ENCODE peak calls at places on chromosome 2, in eight cellular contexts. One of them, this sample, is unnamed.

GRCh38 chr2:240236217-240237111 is 96.0 kb upstream of the OTOS start:
- DNase-seq in left lung: peak; percentile 71
- DNase-seq in heart right ventricle: peak; percentile 80
- DNase-seq in lower lobe of right lung: peak; percentile 48
- DNase-seq in fibroblast of the aortic adventitia: no peak
- DNase-seq in neural progenitor cell: peak; percentile 32
- DNase-seq in mesendoderm: peak; percentile 40
- DNase-seq in uterus: no peak
- DNase-seq in this sample: no peak

GRCh38 chr2:27307545-27308358 is 493 bp downstream of the UCN start:
- DNase-seq in left lung: no peak
- DNase-seq in heart right ventricle: no peak
- DNase-seq in lower lobe of right lung: no peak
- DNase-seq in fibroblast of the aortic adventitia: no peak
- DNase-seq in neural progenitor cell: peak; percentile 58
- DNase-seq in mesendoderm: peak; percentile 44
- DNase-seq in uterus: no peak
- DNase-seq in this sample: no peak

GRCh38 chr2:167833294-167833693 is 414.1 kb downstream of the STK39 start:
- DNase-seq in left lung: no peak
- DNase-seq in heart right ventricle: no peak
- DNase-seq in lower lobe of right lung: no peak
- DNase-seq in fibroblast of the aortic adventitia: no peak
- DNase-seq in neural progenitor cell: no peak
- DNase-seq in mesendoderm: no peak
- DNase-seq in uterus: no peak
- DNase-seq in this sample: no peak

GRCh38 chr2:16881122-16881521 is 215.5 kb upstream of the CYRIA start:
- DNase-seq in left lung: no peak
- DNase-seq in heart right ventricle: no peak
- DNase-seq in lower lobe of right lung: no peak
- DNase-seq in fibroblast of the aortic adventitia: no peak
- DNase-seq in neural progenitor cell: no peak
- DNase-seq in mesendoderm: no peak
- DNase-seq in uterus: no peak
- DNase-seq in this sample: no peak

GRCh38 chr2:20615466-20616241 is 35.2 kb downstream of the HS1BP3 start:
- DNase-seq in left lung: no peak
- DNase-seq in heart right ventricle: peak; percentile 70
- DNase-seq in lower lobe of right lung: peak; percentile 44
- DNase-seq in fibroblast of the aortic adventitia: no peak
- DNase-seq in neural progenitor cell: no peak
- DNase-seq in mesendoderm: no peak
- DNase-seq in uterus: peak; percentile 50
- DNase-seq in this sample: no peak

GRCh38 chr2:202051499-202052161 is 18.0 kb downstream of the FZD7 start:
- DNase-seq in left lung: no peak
- DNase-seq in heart right ventricle: no peak
- DNase-seq in lower lobe of right lung: no peak
- DNase-seq in fibroblast of the aortic adventitia: peak; percentile 76
- DNase-seq in neural progenitor cell: peak; percentile 68
- DNase-seq in mesendoderm: peak; percentile 65
- DNase-seq in uterus: no peak
- DNase-seq in this sample: no peak

GRCh38 chr2:52192656-52193055 is 1160.7 kb upstream of the NRXN1 start:
- DNase-seq in left lung: no peak
- DNase-seq in heart right ventricle: no peak
- DNase-seq in lower lobe of right lung: no peak
- DNase-seq in fibroblast of the aortic adventitia: no peak
- DNase-seq in neural progenitor cell: no peak
- DNase-seq in mesendoderm: peak; percentile 81
- DNase-seq in uterus: no peak
- DNase-seq in this sample: no peak

GRCh38 chr2:156332452-156333273 is at the start of gene NR4A2:
- DNase-seq in left lung: peak; percentile 96
- DNase-seq in heart right ventricle: peak; percentile 91
- DNase-seq in lower lobe of right lung: peak; percentile 94
- DNase-seq in fibroblast of the aortic adventitia: peak; percentile 91
- DNase-seq in neural progenitor cell: peak; percentile 90
- DNase-seq in mesendoderm: peak; percentile 92
- DNase-seq in uterus: peak; percentile 88
- DNase-seq in this sample: no peak

GRCh38 chr2:234853739-234854138 is 98.1 kb upstream of the SH3BP4 start:
- DNase-seq in left lung: no peak
- DNase-seq in heart right ventricle: no peak
- DNase-seq in lower lobe of right lung: no peak
- DNase-seq in fibroblast of the aortic adventitia: peak; percentile 9
- DNase-seq in neural progenitor cell: no peak
- DNase-seq in mesendoderm: no peak
- DNase-seq in uterus: no peak
- DNase-seq in this sample: no peak

GRCh38 chr2:16397681-16398475 is 267.8 kb downstream of the CYRIA start:
- DNase-seq in left lung: no peak
- DNase-seq in heart right ventricle: no peak
- DNase-seq in lower lobe of right lung: no peak
- DNase-seq in fibroblast of the aortic adventitia: no peak
- DNase-seq in neural progenitor cell: no peak
- DNase-seq in mesendoderm: no peak
- DNase-seq in uterus: no peak
- DNase-seq in this sample: no peak

GRCh38 chr2:85589982-85590791 is 5.4 kb upstream of the RNF181 start:
- DNase-seq in left lung: no peak
- DNase-seq in heart right ventricle: peak; percentile 69
- DNase-seq in lower lobe of right lung: peak; percentile 72
- DNase-seq in fibroblast of the aortic adventitia: peak; percentile 100
- DNase-seq in neural progenitor cell: no peak
- DNase-seq in mesendoderm: no peak
- DNase-seq in uterus: no peak
- DNase-seq in this sample: no peak

GRCh38 chr2:231017250-231017636 is 20.1 kb upstream of the C2orf72 start:
- DNase-seq in left lung: no peak
- DNase-seq in heart right ventricle: no peak
- DNase-seq in lower lobe of right lung: no peak
- DNase-seq in fibroblast of the aortic adventitia: no peak
- DNase-seq in neural progenitor cell: no peak
- DNase-seq in mesendoderm: no peak
- DNase-seq in uterus: no peak
- DNase-seq in this sample: peak; percentile 25

GRCh38 chr2:199460808-199461454 is 3.2 kb upstream of the SATB2 start:
- DNase-seq in left lung: no peak
- DNase-seq in heart right ventricle: no peak
- DNase-seq in lower lobe of right lung: no peak
- DNase-seq in fibroblast of the aortic adventitia: peak; percentile 44
- DNase-seq in neural progenitor cell: no peak
- DNase-seq in mesendoderm: no peak
- DNase-seq in uterus: no peak
- DNase-seq in this sample: no peak
- H3K4me3 ChIP-seq in left lung: no peak overlapping the region
- H3K4me3 ChIP-seq in heart right ventricle: no peak overlapping the region
- H3K4me3 ChIP-seq in lower lobe of right lung: no peak overlapping the region
- H3K4me3 ChIP-seq in fibroblast of the aortic adventitia: peak overlapping the region; percentile 91
- H3K4me3 ChIP-seq in neural progenitor cell: no peak overlapping the region
- H3K4me3 ChIP-seq in mesendoderm: no peak overlapping the region
- H3K4me3 ChIP-seq in uterus: no peak overlapping the region
- H3K4me3 ChIP-seq in this sample: no peak overlapping the region

GRCh38 chr2:68721482-68722071 is 13.0 kb upstream of the ARHGAP25 start:
- DNase-seq in left lung: no peak
- DNase-seq in heart right ventricle: no peak
- DNase-seq in lower lobe of right lung: no peak
- DNase-seq in fibroblast of the aortic adventitia: no peak
- DNase-seq in neural progenitor cell: no peak
- DNase-seq in mesendoderm: peak; percentile 88
- DNase-seq in uterus: no peak
- DNase-seq in this sample: peak; percentile 82
- H3K4me3 ChIP-seq in left lung: no peak overlapping the region
- H3K4me3 ChIP-seq in heart right ventricle: no peak overlapping the region
- H3K4me3 ChIP-seq in lower lobe of right lung: no peak overlapping the region
- H3K4me3 ChIP-seq in fibroblast of the aortic adventitia: no peak overlapping the region
- H3K4me3 ChIP-seq in neural progenitor cell: no peak overlapping the region
- H3K4me3 ChIP-seq in mesendoderm: no peak overlapping the region
- H3K4me3 ChIP-seq in uterus: no peak overlapping the region
- H3K4me3 ChIP-seq in this sample: no peak overlapping the region

DNA sequence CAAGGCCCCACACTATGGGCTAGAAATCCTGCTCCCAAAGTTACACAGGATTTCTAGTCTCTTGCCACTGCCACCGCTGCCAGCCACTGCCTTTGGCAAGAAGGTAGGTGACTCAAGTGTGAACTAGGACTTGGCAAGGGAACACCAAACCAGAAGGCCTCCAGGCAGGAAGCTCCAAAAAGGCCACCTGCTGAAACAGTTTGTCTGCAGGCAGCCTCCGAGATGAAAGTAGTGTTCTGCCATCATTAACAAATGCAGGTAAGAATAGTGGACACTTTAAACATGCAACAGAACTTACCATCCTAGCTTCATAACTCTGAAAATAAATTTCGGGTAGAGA is 3.9 kb downstream of the ANKRD44 start:
- DNase-seq in left lung: peak; percentile 69
- DNase-seq in heart right ventricle: peak; percentile 42
- DNase-seq in lower lobe of right lung: peak; percentile 55
- DNase-seq in fibroblast of the aortic adventitia: peak; percentile 13
- DNase-seq in neural progenitor cell: no peak
- DNase-seq in mesendoderm: no peak
- DNase-seq in uterus: no peak
- DNase-seq in this sample: no peak
- H3K4me3 ChIP-seq in left lung: no peak overlapping the region
- H3K4me3 ChIP-seq in heart right ventricle: no peak overlapping the region
- H3K4me3 ChIP-seq in lower lobe of right lung: no peak overlapping the region
- H3K4me3 ChIP-seq in fibroblast of the aortic adventitia: no peak overlapping the region
- H3K4me3 ChIP-seq in neural progenitor cell: no peak overlapping the region
- H3K4me3 ChIP-seq in mesendoderm: no peak overlapping the region
- H3K4me3 ChIP-seq in uterus: no peak overlapping the region
- H3K4me3 ChIP-seq in this sample: no peak overlapping the region

GRCh38 chr2:44801676-44802408 is 139.7 kb upstream of the SIX3 start:
- DNase-seq in left lung: peak; percentile 78
- DNase-seq in heart right ventricle: no peak
- DNase-seq in lower lobe of right lung: no peak
- DNase-seq in fibroblast of the aortic adventitia: peak; percentile 12
- DNase-seq in neural progenitor cell: peak; percentile 78
- DNase-seq in mesendoderm: peak; percentile 40
- DNase-seq in uterus: no peak
- DNase-seq in this sample: no peak
- H3K4me3 ChIP-seq in left lung: no peak overlapping the region
- H3K4me3 ChIP-seq in heart right ventricle: peak overlapping the region; percentile 23
- H3K4me3 ChIP-seq in lower lobe of right lung: no peak overlapping the region
- H3K4me3 ChIP-seq in fibroblast of the aortic adventitia: no peak overlapping the region
- H3K4me3 ChIP-seq in neural progenitor cell: peak overlapping the region; percentile 45
- H3K4me3 ChIP-seq in mesendoderm: no peak overlapping the region
- H3K4me3 ChIP-seq in uterus: no peak overlapping the region
- H3K4me3 ChIP-seq in this sample: no peak overlapping the region

GRCh38 chr2:113223813-113224212 is 50.0 kb downstream of the PSD4 start:
- DNase-seq in left lung: no peak
- DNase-seq in heart right ventricle: no peak
- DNase-seq in lower lobe of right lung: no peak
- DNase-seq in fibroblast of the aortic adventitia: no peak
- DNase-seq in neural progenitor cell: no peak
- DNase-seq in mesendoderm: no peak
- DNase-seq in uterus: no peak
- DNase-seq in this sample: no peak
- H3K4me3 ChIP-seq in left lung: no peak overlapping the region
- H3K4me3 ChIP-seq in heart right ventricle: no peak overlapping the region
- H3K4me3 ChIP-seq in lower lobe of right lung: no peak overlapping the region
- H3K4me3 ChIP-seq in fibroblast of the aortic adventitia: no peak overlapping the region
- H3K4me3 ChIP-seq in neural progenitor cell: no peak overlapping the region
- H3K4me3 ChIP-seq in mesendoderm: no peak overlapping the region
- H3K4me3 ChIP-seq in uterus: no peak overlapping the region
- H3K4me3 ChIP-seq in this sample: no peak overlapping the region

GRCh38 chr2:159012142-159012541 is 43.7 kb downstream of the TANC1 start:
- DNase-seq in left lung: no peak
- DNase-seq in heart right ventricle: no peak
- DNase-seq in lower lobe of right lung: no peak
- DNase-seq in fibroblast of the aortic adventitia: peak; percentile 23
- DNase-seq in neural progenitor cell: no peak
- DNase-seq in mesendoderm: no peak
- DNase-seq in uterus: no peak
- DNase-seq in this sample: no peak

GRCh38 chr2:159010963-159011362 is 42.5 kb downstream of the TANC1 start:
- DNase-seq in left lung: no peak
- DNase-seq in heart right ventricle: no peak
- DNase-seq in lower lobe of right lung: no peak
- DNase-seq in fibroblast of the aortic adventitia: peak; percentile 63
- DNase-seq in neural progenitor cell: no peak
- DNase-seq in mesendoderm: no peak
- DNase-seq in uterus: no peak
- DNase-seq in this sample: no peak

GRCh38 chr2:159015823-159016222 is 47.4 kb downstream of the TANC1 start:
- DNase-seq in left lung: no peak
- DNase-seq in heart right ventricle: no peak
- DNase-seq in lower lobe of right lung: no peak
- DNase-seq in fibroblast of the aortic adventitia: no peak
- DNase-seq in neural progenitor cell: no peak
- DNase-seq in mesendoderm: no peak
- DNase-seq in uterus: no peak
- DNase-seq in this sample: no peak

GRCh38 chr2:159013103-159013502 is 44.7 kb downstream of the TANC1 start:
- DNase-seq in left lung: no peak
- DNase-seq in heart right ventricle: no peak
- DNase-seq in lower lobe of right lung: no peak
- DNase-seq in fibroblast of the aortic adventitia: no peak
- DNase-seq in neural progenitor cell: no peak
- DNase-seq in mesendoderm: no peak
- DNase-seq in uterus: no peak
- DNase-seq in this sample: no peak

GRCh38 chr2:159015174-159015573 is 46.7 kb downstream of the TANC1 start:
- DNase-seq in left lung: no peak
- DNase-seq in heart right ventricle: no peak
- DNase-seq in lower lobe of right lung: no peak
- DNase-seq in fibroblast of the aortic adventitia: no peak
- DNase-seq in neural progenitor cell: no peak
- DNase-seq in mesendoderm: no peak
- DNase-seq in uterus: no peak
- DNase-seq in this sample: no peak
- H3K4me3 ChIP-seq in left lung: no peak overlapping the region
- H3K4me3 ChIP-seq in heart right ventricle: no peak overlapping the region
- H3K4me3 ChIP-seq in lower lobe of right lung: no peak overlapping the region
- H3K4me3 ChIP-seq in fibroblast of the aortic adventitia: no peak overlapping the region
- H3K4me3 ChIP-seq in neural progenitor cell: no peak overlapping the region
- H3K4me3 ChIP-seq in mesendoderm: no peak overlapping the region
- H3K4me3 ChIP-seq in uterus: no peak overlapping the region
- H3K4me3 ChIP-seq in this sample: no peak overlapping the region

DNA sequence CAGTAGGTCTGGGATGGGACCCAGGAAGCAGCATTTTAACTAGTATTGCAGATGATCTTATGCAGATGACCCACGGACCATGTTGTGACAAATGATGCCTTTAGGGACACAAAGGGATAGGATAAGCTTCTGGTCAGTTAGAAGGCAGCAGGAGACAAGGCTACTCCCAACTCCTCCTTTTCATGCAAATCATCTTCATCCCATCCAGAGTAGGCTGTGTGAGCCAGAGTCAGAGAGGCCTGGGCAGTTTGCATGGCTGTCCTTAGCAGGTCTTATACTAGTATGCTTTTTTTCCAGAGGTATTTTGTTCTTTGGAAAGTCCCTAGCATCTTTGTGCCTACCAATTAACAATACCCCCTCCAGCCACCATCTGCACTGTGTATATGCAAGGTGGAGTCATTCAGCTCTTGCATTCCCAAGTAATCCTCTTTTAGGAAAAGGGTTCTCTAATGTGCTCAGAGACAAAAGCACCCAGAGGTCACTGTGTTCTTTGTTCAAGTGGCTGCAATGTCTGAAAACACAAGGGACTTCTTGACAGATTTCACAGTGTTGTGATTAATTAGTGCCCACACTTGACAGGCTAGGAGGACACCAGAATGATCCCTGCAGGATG is 225.9 kb downstream of the NCKAP5 start:
- DNase-seq in left lung: no peak
- DNase-seq in heart right ventricle: no peak
- DNase-seq in lower lobe of right lung: no peak
- DNase-seq in fibroblast of the aortic adventitia: no peak
- DNase-seq in neural progenitor cell: peak; percentile 82
- DNase-seq in mesendoderm: no peak
- DNase-seq in uterus: no peak
- DNase-seq in this sample: no peak
- H3K4me3 ChIP-seq in left lung: no peak overlapping the region
- H3K4me3 ChIP-seq in heart right ventricle: no peak overlapping the region
- H3K4me3 ChIP-seq in lower lobe of right lung: no peak overlapping the region
- H3K4me3 ChIP-seq in fibroblast of the aortic adventitia: no peak overlapping the region
- H3K4me3 ChIP-seq in neural progenitor cell: no peak overlapping the region
- H3K4me3 ChIP-seq in mesendoderm: no peak overlapping the region
- H3K4me3 ChIP-seq in uterus: no peak overlapping the region
- H3K4me3 ChIP-seq in this sample: no peak overlapping the region